ENCODE peak calls at places on chromosome 16, in nine cellular contexts. O is RWPE1; Y is activated T-cell treated with anti-CD3 and anti-CD28 coated beads for 1 hour; S is NCI-H748 treated with DMSO at 0.1 percent for 48 hours; H is NCI-H1694; T is stimulated activated CD4-positive, alpha-beta T cell treated with anti-CD3 and anti-CD28 coated beads, Interleukin-2, amount 100 ng/mL, for 24 hours; J is EL; K is lung microvascular endothelial cell; N is renal cortical epithelial cell. M is an unnamed sample.

GRCh38 chr16:12578001-12578400 is 225.7 kb downstream of the CPPED1 start:
- DNase-seq in O (no peak), S (no peak), K (no peak), N (no peak), T (no peak), J (no peak), Y (no peak), H (no peak), M (no peak)

GRCh38 chr16:50301626-50302471 is 35.5 kb downstream of the ADCY7 start:
- DNase-seq in H (no peak), O (peak), T (no peak), N (peak), K (no peak), Y (no peak), J (peak), S (no peak), M (no peak)

GRCh38 chr16:86798247-86799041 is 220.1 kb downstream of the FOXL1 start:
- DNase-seq in N (peak), S (no peak), H (no peak), T (no peak), J (peak), O (no peak), Y (no peak), K (no peak), M (no peak)

GRCh38 chr16:47156816-47157215 is 13.1 kb upstream of the NETO2 start:
- DNase-seq in N (no peak), T (no peak), Y (no peak), O (no peak), S (no peak), K (no peak), H (no peak), J (no peak), M (peak)

GRCh38 chr16:19911204-19911603 is 26.6 kb upstream of the GPRC5B start:
- DNase-seq in J (no peak), O (no peak), K (no peak), N (no peak), T (no peak), Y (no peak), H (no peak), S (no peak), M (no peak)

GRCh38 chr16:89191033-89191900 is 9.1 kb downstream of the SLC22A31 start:
- DNase-seq in S (no peak), Y (no peak), T (no peak), K (no peak), H (no peak), O (no peak), N (no peak), J (no peak), M (no peak)

GRCh38 chr16:28140788-28141618 is 70.8 kb downstream of the XPO6 start:
- DNase-seq in N (no peak), O (no peak), H (no peak), Y (peak), J (no peak), K (no peak), T (peak), S (no peak), M (no peak)

GRCh38 chr16:85511938-85512551 is 101.1 kb upstream of the GSE1 start:
- DNase-seq in T (no peak), H (no peak), Y (no peak), J (no peak), K (no peak), O (no peak), N (no peak), S (no peak), M (no peak)

GRCh38 chr16:5012887-5013286 is 20.8 kb downstream of the NAGPA start:
- DNase-seq in Y (no peak), N (no peak), S (no peak), K (no peak), H (no peak), J (no peak), O (no peak), T (no peak), M (no peak)

GRCh38 chr16:75804368-75804767 is 78.1 kb upstream of the CPHXL start:
- DNase-seq in Y (no peak), O (no peak), T (no peak), K (no peak), S (no peak), J (no peak), H (no peak), N (no peak), M (no peak)

GRCh38 chr16:55660776-55661175 is 5.0 kb downstream of the SLC6A2 start:
- DNase-seq in K (no peak), Y (no peak), O (no peak), J (no peak), H (no peak), N (no peak), T (no peak), S (no peak), M (no peak)

GRCh38 chr16:83943516-83944050 is 9.5 kb upstream of the OSGIN1 start:
- DNase-seq in O (no peak), T (no peak), S (no peak), Y (no peak), N (no peak), H (no peak), K (no peak), J (no peak), M (no peak)

GRCh38 chr16:66859397-66860068 is 15.3 kb downstream of the CA7 start:
- DNase-seq in K (no peak), Y (no peak), H (no peak), N (no peak), T (no peak), O (no peak), J (no peak), S (no peak), M (no peak)

GRCh38 chr16:57373117-57373947 is 1.0 kb downstream of the CX3CL1 start:
- DNase-seq in O (no peak), J (no peak), S (no peak), H (no peak), T (no peak), N (peak), K (no peak), Y (no peak), M (no peak)

GRCh38 chr16:59591480-59591879 is 857.4 kb upstream of the GOT2 start:
- DNase-seq in O (no peak), S (no peak), H (no peak), N (no peak), T (no peak), J (peak), Y (no peak), K (no peak), M (peak)

GRCh38 chr16:68257906-68258800 is 6.2 kb upstream of the SLC7A6 start:
- DNase-seq in J (peak), O (no peak), T (no peak), Y (no peak), S (no peak), N (peak), K (peak), H (no peak), M (no peak)

M was measured in SK-MEL-5.